ENCODE peak calls at places on chromosomes 3 and 15, in ten cellular contexts. L is tibial nerve, Z is A549, B is uterus, N is body of pancreas, I is endothelial cell of umbilical vein, V is ovary, D is stomach, J is HCT116, E is esophagus squamous epithelium. K is an unnamed sample.

GRCh38 chr15:99106417-99107220 is 1.7 kb downstream of the SYNM start:
- DNase-seq in B (no peak), D (no peak), N (peak; percentile 74), V (peak; percentile 59), L (no peak), Z (no peak), I (peak; percentile 49), J (no peak), E (no peak), K (no peak)

GRCh38 chr3:72492240-72492639 is 356.0 kb downstream of the SHQ1 start:
- DNase-seq in E (no peak), Z (no peak), V (peak; percentile 42), B (peak; percentile 23), N (peak; percentile 44), L (peak; percentile 77), J (no peak), I (no peak), D (no peak), K (peak; percentile 28)

GRCh38 chr15:29448320-29448719 is 178.7 kb upstream of the NSMCE3 start:
- DNase-seq in B (no peak), Z (no peak), J (no peak), D (no peak), I (no peak), L (no peak), N (no peak), V (no peak), E (no peak), K (no peak)

GRCh38 chr3:177665122-177665808 is 468.0 kb upstream of the TBL1XR1 start:
- DNase-seq in Z (no peak), B (no peak), E (no peak), V (no peak), N (no peak), J (no peak), L (no peak), I (no peak), D (no peak), K (no peak)

GRCh38 chr3:194138098-194138474 is 2.1 kb downstream of the HES1 start:
- DNase-seq in V (no peak), D (no peak), Z (peak; percentile 37), B (no peak), N (no peak), J (no peak), I (peak; percentile 54), E (no peak), L (no peak), K (no peak)

GRCh38 chr15:51775967-51776816 is 24.8 kb downstream of the TMOD2 start:
- DNase-seq in L (no peak), D (peak; percentile 56), J (peak; percentile 41), B (peak; percentile 52), V (peak; percentile 38), I (peak; percentile 65), E (no peak), Z (peak; percentile 77), N (peak; percentile 62), K (peak; percentile 54)

GRCh38 chr15:69311319-69311721 is 12.6 kb downstream of the PAQR5 start:
- DNase-seq in I (no peak), D (no peak), J (no peak), B (no peak), N (no peak), V (no peak), Z (peak; percentile 74), E (no peak), L (no peak), K (no peak)

GRCh38 chr15:69629631-69630161 is 177.1 kb downstream of the RPLP1 start:
- DNase-seq in N (no peak), V (no peak), B (no peak), J (no peak), D (no peak), I (no peak), Z (no peak), L (no peak), E (no peak), K (no peak)

GRCh38 chr15:99729920-99730319 is 3.3 kb downstream of the LYSMD4 start:
- DNase-seq in I (peak; percentile 60), J (no peak), L (no peak), V (peak; percentile 50), B (peak; percentile 47), Z (peak; percentile 34), N (peak; percentile 22), D (peak; percentile 38), E (no peak), K (no peak)

GRCh38 chr3:148211725-148212124 is 486.0 kb upstream of the AGTR1 start:
- DNase-seq in D (no peak), I (no peak), E (no peak), B (no peak), N (no peak), L (no peak), V (no peak), J (peak; percentile 12), Z (no peak), K (no peak)

GRCh38 chr15:70633394-70633793 is 130.0 kb downstream of the UACA start:
- DNase-seq in D (no peak), E (no peak), V (no peak), I (no peak), J (no peak), N (no peak), L (no peak), B (no peak), Z (no peak), K (no peak)

GRCh38 chr15:70632981-70633380 is 130.4 kb downstream of the UACA start:
- DNase-seq in N (no peak), B (no peak), Z (no peak), E (no peak), I (no peak), J (no peak), V (no peak), L (no peak), D (no peak), K (no peak)

GRCh38 chr15:70632079-70632850 is 131.1 kb downstream of the UACA start:
- DNase-seq in E (no peak), D (no peak), Z (no peak), V (no peak), J (no peak), N (no peak), I (no peak), L (no peak), B (no peak), K (no peak)

GRCh38 chr15:70635895-70636294 is 127.5 kb downstream of the UACA start:
- DNase-seq in J (no peak), L (no peak), V (no peak), E (no peak), D (no peak), B (no peak), Z (no peak), N (no peak), I (no peak), K (no peak)

DNA sequence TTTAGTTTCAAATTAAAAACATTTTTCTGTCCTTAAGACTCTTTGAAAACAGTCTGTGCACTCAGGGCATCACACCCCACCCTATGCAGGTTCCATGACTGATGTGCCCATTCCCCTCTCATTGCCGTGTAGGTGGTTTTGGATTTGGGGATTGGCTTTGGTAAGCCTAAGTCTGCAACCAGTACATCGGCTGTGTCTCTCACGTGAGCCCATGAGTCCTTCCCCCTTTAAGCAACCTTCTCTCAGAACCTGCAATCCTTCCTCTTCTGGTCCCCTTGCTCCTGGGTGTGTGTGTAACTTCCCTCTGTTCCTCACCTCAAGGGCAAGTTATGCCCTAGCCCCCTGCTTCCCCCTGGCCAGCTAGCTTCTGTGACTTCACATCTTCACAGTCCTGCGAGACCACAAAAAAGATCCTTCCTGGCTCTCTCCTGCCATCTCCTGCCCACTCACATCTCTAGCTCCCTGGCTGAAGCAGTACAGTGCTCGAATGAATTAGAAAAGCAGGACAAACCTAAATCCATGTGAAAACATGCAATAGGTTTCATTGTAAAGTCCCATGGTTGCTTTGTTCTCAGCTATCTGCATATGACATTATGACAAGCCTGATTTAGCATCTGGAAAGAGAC is 126.7 kb downstream of the UACA start:
- DNase-seq in N (no peak), J (peak; percentile 16), Z (peak; percentile 42), D (no peak), B (no peak), V (peak; percentile 52), L (no peak), I (peak; percentile 28), E (no peak), K (no peak)
- TF ChIP-seq CTCF in N (no peak), J (peak; percentile 31), Z (peak; percentile 50), D (no peak), B (peak; percentile 35), V (peak; percentile 39), L (no peak), I (peak; percentile 5), E (no peak), K (no peak)

DNA sequence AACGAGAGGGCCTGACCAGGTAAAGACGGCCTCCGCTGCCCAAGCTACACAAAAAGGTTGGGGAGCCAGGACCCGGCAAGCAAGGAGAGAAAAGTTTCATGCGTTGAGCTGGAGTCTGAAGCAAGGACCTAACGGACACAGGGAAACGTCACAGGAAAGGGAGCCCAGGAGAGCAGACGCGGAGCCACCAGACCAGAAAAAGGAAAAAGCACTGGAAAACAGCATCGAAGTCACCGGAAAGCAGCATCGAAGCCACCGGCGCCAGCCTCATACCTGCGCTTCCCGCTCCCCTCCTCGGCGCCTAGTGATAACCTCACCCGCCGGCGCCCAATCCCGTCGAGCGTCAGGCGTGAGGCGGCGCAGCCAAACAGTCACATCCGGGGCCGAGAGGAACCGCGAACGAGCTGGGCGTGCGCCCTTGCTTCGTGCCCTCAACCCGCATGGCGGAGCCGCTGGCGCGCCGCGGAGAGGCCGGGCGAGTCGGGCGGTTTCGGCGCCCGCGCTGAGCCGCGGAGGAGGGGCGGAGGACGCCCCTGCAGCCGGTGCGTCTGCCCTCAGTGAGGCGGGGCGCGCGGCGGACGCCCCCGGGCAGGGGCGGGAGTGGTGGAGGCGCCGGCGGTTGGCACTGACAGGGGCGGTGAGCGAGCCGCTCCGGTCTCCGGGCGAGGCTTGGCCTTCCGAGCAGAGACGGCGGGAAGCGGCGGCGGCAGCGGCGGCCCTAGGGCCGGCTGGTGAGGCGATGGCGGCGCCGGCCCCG is at the start of the genes FBXO45 and WDR53:
- DNase-seq in N (peak; percentile 96), I (peak; percentile 97), J (peak; percentile 84), V (peak; percentile 96), Z (peak; percentile 91), E (peak; percentile 68), L (peak; percentile 84), B (peak; percentile 93), D (peak; percentile 96), K (peak; percentile 97)
- TF ChIP-seq POLR2A in N (peak; percentile 67), I (peak; percentile 80), J (peak; percentile 66), V (peak; percentile 74), Z (peak; percentile 48), E (peak; percentile 51), L (peak; percentile 28), B (peak; percentile 50), D (no peak), K (peak; percentile 64)

DNA sequence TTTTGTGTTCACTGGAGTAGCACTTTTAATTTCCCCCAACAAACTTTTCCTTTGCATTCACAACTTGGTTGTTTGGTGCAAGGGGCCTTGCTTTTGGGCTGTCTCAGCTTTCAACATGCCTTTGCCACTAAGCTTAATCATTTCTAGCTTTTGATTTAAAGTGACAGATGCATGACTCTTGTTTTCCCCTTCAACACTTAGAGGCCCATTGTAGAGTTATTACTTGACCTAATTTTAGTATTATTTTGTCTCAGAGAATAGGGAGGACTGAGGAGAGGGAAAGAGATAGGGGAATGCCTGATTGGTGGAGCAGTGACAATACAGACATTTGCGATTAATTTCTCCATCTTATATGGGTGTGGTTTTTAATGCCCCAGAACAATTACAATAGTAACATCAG is 340.1 kb upstream of the MANF start:
- DNase-seq in B (no peak), L (no peak), I (no peak), N (no peak), Z (no peak), D (no peak), E (no peak), V (no peak), J (no peak), K (no peak)
- H3K4me1 ChIP-seq in B (no peaks in the 10 kb centered on the region), L (no peaks in the 10 kb centered on the region), I (no peaks in the 10 kb centered on the region), N (no peaks in the 10 kb centered on the region), Z (no peaks in the 10 kb centered on the region), D (no peaks in the 10 kb centered on the region), E (no peaks in the 10 kb centered on the region), V (no peaks in the 10 kb centered on the region), J (no peaks in the 10 kb centered on the region), K (no peaks in the 10 kb centered on the region)

GRCh38 chr15:75231836-75232235 is 26.3 kb upstream of the GOLGA6C start:
- DNase-seq in Z (no peak), N (no peak), E (no peak), L (no peak), D (no peak), B (no peak), I (no peak), V (no peak), J (no peak), K (no peak)
- TF ChIP-seq CTCF in Z (no peak), N (no peak), E (no peak), L (no peak), D (no peak), B (no peak), I (no peak), V (no peak), J (no peak), K (no peak)

K was measured in right lobe of liver.